ENCODE peak calls at places on chromosomes 16 and 17, in ten cellular contexts. K is activated CD4-positive, alpha-beta T cell treated with anti-CD3 and anti-CD28 coated beads, Interleukin-2, amount 50 U/mL, for 4 hours; Z is AG09309; T is iPS DF 6.9; P is GM13976; X is Peyer's patch; S is ACHN; B is stimulated activated CD4-positive, alpha-beta T cell treated with anti-CD3 and anti-CD28 coated beads, TNF-alpha, amount 100 ng/mL, for 24 hours; W is amygdala; I is NAMALWA. J is an unnamed sample.
A peak's percentile ranks its signal among the peaks of the same experiment; 100 is the strongest.

GRCh38 chr16:85561248-85562101 is 51.6 kb upstream of the GSE1 start:
- DNase-seq in K (no peak), Z (no peak), T (no peak), P (no peak), X (no peak), S (no peak), B (no peak), W (no peak), I (no peak), J (no peak)

GRCh38 chr16:87603684-87604571 is 1.6 kb downstream of the JPH3 start:
- DNase-seq in K (no peak), Z (no peak), T (no peak), P (no peak), X (no peak), S (no peak), B (no peak), W (no peak), I (no peak), J (peak; percentile 60)

GRCh38 chr17:17668358-17668757 is 12.9 kb upstream of the RAI1 start:
- DNase-seq in K (no peak), Z (no peak), T (no peak), P (no peak), X (no peak), S (no peak), B (no peak), W (no peak), I (no peak), J (no peak)

GRCh38 chr17:62925267-62925836 is 40.7 kb upstream of the TANC2 start:
- DNase-seq in K (no peak), Z (no peak), T (no peak), P (no peak), X (no peak), S (no peak), B (no peak), W (no peak), I (no peak), J (no peak)

GRCh38 chr17:68599091-68599872 is 1.9 kb downstream of the FAM20A start:
- DNase-seq in K (no peak), Z (peak; percentile 87), T (no peak), P (no peak), X (no peak), S (no peak), B (no peak), W (no peak), I (no peak), J (no peak)

GRCh38 chr17:39080416-39081179 is 70.8 kb downstream of the PLXDC1 start:
- DNase-seq in K (no peak), Z (no peak), T (no peak), P (no peak), X (no peak), S (no peak), B (no peak), W (no peak), I (no peak), J (peak; percentile 76)

GRCh38 chr17:17994770-17995169 is 22.1 kb downstream of the DRC3 start:
- DNase-seq in K (no peak), Z (no peak), T (no peak), P (no peak), X (no peak), S (no peak), B (no peak), W (no peak), I (no peak), J (no peak)

GRCh38 chr17:70127221-70127873 is 42.0 kb upstream of the KCNJ2 start:
- DNase-seq in K (no peak), Z (no peak), T (no peak), P (no peak), X (no peak), S (no peak), B (no peak), W (no peak), I (no peak), J (no peak)